ENCODE peak calls at places on chromosomes 16 and 17, in four cellular contexts. K is stimulated activated CD8-positive, alpha-beta memory T cell treated with anti-CD3 and anti-CD28 coated beads, Interleukin-15, amount 100 ng/mL, for 48 hours; J is AG04450; F is CD4-positive, alpha-beta T cell. E is an unnamed sample.

GRCh38 chr16:83974475-83974874 is 6.4 kb downstream of the NECAB2 start:
- DNase-seq in K (no peak), J (no peak), F (no peak), E (no peak)

GRCh38 chr17:27919120-27919519 is 26.0 kb upstream of the LYRM9 start:
- DNase-seq in K (no peak), J (no peak), F (no peak), E (no peak)

GRCh38 chr17:69525920-69526841 is 111.7 kb downstream of the MAP2K6 start:
- DNase-seq in K (no peak), J (peak; percentile 41), F (no peak), E (no peak)

GRCh38 chr17:76645481-76645880 is 1.9 kb upstream of the ST6GALNAC1 start:
- DNase-seq in K (no peak), J (no peak), F (no peak), E (no peak)

GRCh38 chr16:17470002-17470870 is 524 bp downstream of the XYLT1 start:
- DNase-seq in K (no peak), J (no peak), F (peak; percentile 35), E (no peak)

GRCh38 chr17:16464001-16464640 is 27.9 kb downstream of the LRRC75A start:
- DNase-seq in K (no peak), J (no peak), F (no peak), E (no peak)

GRCh38 chr17:5780476-5780875 is 196.2 kb upstream of the NLRP1 start:
- DNase-seq in K (no peak), J (no peak), F (no peak), E (no peak)

GRCh38 chr17:75878174-75878998 is at the start of gene TRIM47:
- DNase-seq in K (no peak), J (no peak), F (no peak), E (no peak)

GRCh38 chr17:57597531-57598453 is 147.3 kb downstream of the CCDC182 start:
- DNase-seq in K (no peak), J (no peak), F (peak; percentile 10), E (peak; percentile 36)

GRCh38 chr16:70563571-70563970 is 40.0 kb downstream of the SF3B3 start:
- DNase-seq in K (no peak), J (no peak), F (no peak), E (no peak)

GRCh38 chr17:75406222-75406615 is 741 bp upstream of the GRB2 start:
- DNase-seq in K (no peak), J (no peak), F (no peak), E (no peak)

GRCh38 chr17:69390735-69391501 is 23.6 kb upstream of the MAP2K6 start:
- DNase-seq in K (no peak), J (no peak), F (no peak), E (no peak)

GRCh38 chr17:51638909-51639308 is 378.6 kb downstream of the UTP18 start:
- DNase-seq in K (no peak), J (no peak), F (no peak), E (no peak)

GRCh38 chr17:55726440-55726839 is 3.8 kb upstream of the TMEM100 start:
- DNase-seq in K (no peak), J (peak; percentile 80), F (no peak), E (peak; percentile 82)

GRCh38 chr17:75918112-75918445 is 13.4 kb upstream of the MRPL38 start:
- DNase-seq in K (no peak), J (no peak), F (no peak), E (no peak)

GRCh38 chr17:62048262-62048661 is 16.8 kb downstream of the MED13 start:
- DNase-seq in K (no peak), J (no peak), F (no peak), E (no peak)

GRCh38 chr16:16917201-16917600 is 538.3 kb downstream of the NPIPA7 start:
- DNase-seq in K (no peak), J (no peak), F (no peak), E (no peak)

GRCh38 chr17:80836971-80837481 is 154.6 kb upstream of the CHMP6 start:
- DNase-seq in K (no peak), J (no peak), F (no peak), E (no peak)

GRCh38 chr17:56995776-56996175 is 17.8 kb downstream of the SCPEP1 start:
- DNase-seq in K (no peak), J (no peak), F (no peak), E (no peak)

GRCh38 chr16:83813818-83814653 is 6.3 kb downstream of the HSBP1 start:
- DNase-seq in K (no peak), J (peak; percentile 78), F (no peak), E (no peak)

GRCh38 chr17:39606434-39607056 is 1.2 kb downstream of the NEUROD2 start:
- DNase-seq in K (no peak), J (no peak), F (no peak), E (no peak)

GRCh38 chr16:66357523-66357928 is 9.0 kb upstream of the CDH5 start:
- DNase-seq in K (peak; percentile 7), J (peak; percentile 62), F (no peak), E (peak; percentile 47)

GRCh38 chr17:79029327-79030009 is 5.5 kb downstream of the C1QTNF1 start:
- DNase-seq in K (no peak), J (no peak), F (no peak), E (no peak)

GRCh38 chr17:68957944-68958343 is 2.8 kb upstream of the ABCA8 start:
- DNase-seq in K (no peak), J (no peak), F (no peak), E (no peak)

GRCh38 chr16:70780546-70780945 is 20.4 kb downstream of the VAC14 start:
- DNase-seq in K (no peak), J (no peak), F (no peak), E (no peak)

GRCh38 chr17:63702223-63702577 is 2.3 kb upstream of the LIMD2 start:
- DNase-seq in K (peak; percentile 54), J (no peak), F (peak; percentile 72), E (no peak)

E was measured in AG04449.